ENCODE peak calls at places on chromosomes 7 and 10, in seven cellular contexts. One of them, this sample, is unnamed.
A peak's percentile ranks its signal among the peaks of the same experiment; 100 is the strongest.

GRCh38 chr7:142913051-142913450 is 20.5 kb downstream of the TRPV5 start:
- DNase-seq in GM12878: no peak
- DNase-seq in SK-N-SH: no peak
- DNase-seq in K562: no peak
- DNase-seq in HepG2: no peak
- DNase-seq in GM12892: no peak
- DNase-seq in H1: no peak
- DNase-seq in this sample: no peak

GRCh38 chr7:82740246-82740848 is 296.8 kb upstream of the CACNA2D1 start:
- DNase-seq in SK-N-SH: peak; percentile 48
- DNase-seq in HepG2: peak; percentile 28
- DNase-seq in GM12878: no peak
- DNase-seq in H1: peak; percentile 64
- DNase-seq in K562: peak; percentile 25
- DNase-seq in GM12892: no peak
- DNase-seq in this sample: no peak

GRCh38 chr10:8712653-8713052 is 658.2 kb downstream of the GATA3 start:
- DNase-seq in GM12892: no peak
- DNase-seq in GM12878: no peak
- DNase-seq in K562: no peak
- DNase-seq in HepG2: no peak
- DNase-seq in SK-N-SH: peak; percentile 27
- DNase-seq in H1: no peak
- DNase-seq in this sample: no peak

GRCh38 chr10:89926736-89927135 is 225.3 kb downstream of the KIF20B start:
- DNase-seq in SK-N-SH: no peak
- DNase-seq in GM12892: no peak
- DNase-seq in K562: no peak
- DNase-seq in GM12878: no peak
- DNase-seq in H1: no peak
- DNase-seq in HepG2: no peak
- DNase-seq in this sample: no peak

GRCh38 chr10:22542773-22543172 is 171.6 kb downstream of the PIP4K2A start:
- DNase-seq in GM12878: no peak
- DNase-seq in GM12892: no peak
- DNase-seq in HepG2: no peak
- DNase-seq in H1: no peak
- DNase-seq in SK-N-SH: peak; percentile 60
- DNase-seq in K562: no peak
- DNase-seq in this sample: no peak

GRCh38 chr7:94301024-94301588 is 93.6 kb upstream of the COL1A2 start:
- DNase-seq in SK-N-SH: peak; percentile 27
- DNase-seq in GM12878: no peak
- DNase-seq in GM12892: no peak
- DNase-seq in H1: peak; percentile 57
- DNase-seq in K562: peak; percentile 69
- DNase-seq in HepG2: peak; percentile 79
- DNase-seq in this sample: no peak

GRCh38 chr7:2224491-2224928 is 8.2 kb downstream of the MAD1L1 start:
- DNase-seq in HepG2: no peak
- DNase-seq in K562: no peak
- DNase-seq in SK-N-SH: no peak
- DNase-seq in H1: no peak
- DNase-seq in GM12892: no peak
- DNase-seq in GM12878: no peak
- DNase-seq in this sample: no peak

GRCh38 chr7:27165089-27165654 is at the start of gene HOXA9:
- DNase-seq in H1: no peak
- DNase-seq in GM12878: no peak
- DNase-seq in SK-N-SH: no peak
- DNase-seq in GM12892: no peak
- DNase-seq in HepG2: no peak
- DNase-seq in K562: no peak
- DNase-seq in this sample: no peak

GRCh38 chr10:43930243-43930642 is 281.6 kb upstream of the ZNF32 start:
- DNase-seq in GM12878: no peak
- DNase-seq in HepG2: no peak
- DNase-seq in H1: no peak
- DNase-seq in GM12892: no peak
- DNase-seq in K562: no peak
- DNase-seq in SK-N-SH: no peak
- DNase-seq in this sample: no peak

GRCh38 chr10:122373713-122374112 is 795 bp upstream of the PLEKHA1 start:
- DNase-seq in GM12892: no peak
- DNase-seq in GM12878: no peak
- DNase-seq in H1: no peak
- DNase-seq in SK-N-SH: peak; percentile 35
- DNase-seq in HepG2: peak; percentile 50
- DNase-seq in K562: no peak
- DNase-seq in this sample: no peak

GRCh38 chr10:19498348-19499290 is 317.6 kb upstream of the PLXDC2 start:
- DNase-seq in GM12892: no peak
- DNase-seq in H1: no peak
- DNase-seq in GM12878: no peak
- DNase-seq in K562: no peak
- DNase-seq in SK-N-SH: no peak
- DNase-seq in HepG2: no peak
- DNase-seq in this sample: no peak

GRCh38 chr7:43905954-43906326 is 456 bp downstream of the URGCP start:
- DNase-seq in GM12878: no peak
- DNase-seq in K562: peak; percentile 45
- DNase-seq in GM12892: peak; percentile 57
- DNase-seq in H1: peak; percentile 59
- DNase-seq in HepG2: peak; percentile 14
- DNase-seq in SK-N-SH: peak; percentile 89
- DNase-seq in this sample: peak; percentile 47

GRCh38 chr7:102890292-102890970 is 22.4 kb upstream of the LRRC17 start:
- DNase-seq in SK-N-SH: no peak
- DNase-seq in H1: no peak
- DNase-seq in K562: peak; percentile 63
- DNase-seq in HepG2: no peak
- DNase-seq in GM12892: no peak
- DNase-seq in GM12878: no peak
- DNase-seq in this sample: no peak

DNA sequence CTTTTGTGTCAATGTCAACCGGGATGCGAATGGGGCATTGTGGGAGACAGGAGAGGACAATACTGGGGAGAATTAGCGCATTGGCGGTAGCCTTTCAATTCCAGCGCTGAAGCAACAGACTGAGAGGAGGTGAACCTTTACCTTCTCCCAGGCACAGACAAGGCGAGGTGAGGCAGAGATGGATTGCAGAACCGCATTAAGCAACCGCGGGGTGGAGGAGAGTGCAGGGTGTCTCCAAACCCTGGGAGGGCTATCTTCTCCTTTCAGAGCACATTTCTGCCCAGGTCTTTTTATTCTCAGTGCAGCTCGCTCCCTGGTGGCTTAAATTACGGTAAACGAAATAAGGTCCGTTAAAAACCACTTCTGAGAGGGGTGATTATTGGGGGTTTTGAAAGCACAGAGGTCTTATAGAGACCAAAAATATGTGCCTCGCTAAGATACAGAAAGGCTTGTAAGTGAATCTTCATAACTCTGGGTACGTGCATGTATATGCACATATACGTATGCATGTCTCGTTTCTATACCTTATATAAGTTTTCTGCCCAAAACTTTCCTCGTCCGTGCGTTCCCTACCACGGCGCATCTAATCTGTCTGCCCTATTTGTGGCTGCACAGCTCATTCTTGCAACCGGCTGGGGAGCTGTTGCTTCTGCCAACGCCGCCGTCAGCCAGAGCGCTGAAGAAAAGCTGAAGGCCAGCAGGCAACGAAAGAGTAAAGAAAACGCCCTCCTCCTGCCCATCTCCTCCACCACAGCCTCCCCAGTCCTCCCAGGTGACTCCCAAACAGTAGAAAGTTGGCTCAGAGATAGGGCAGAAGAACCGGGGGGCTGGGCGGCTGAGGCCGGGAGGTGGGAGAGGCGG is 915 bp upstream of the ZNF804B start:
- DNase-seq in HepG2: no peak
- DNase-seq in GM12892: no peak
- DNase-seq in GM12878: no peak
- DNase-seq in H1: peak; percentile 50
- DNase-seq in SK-N-SH: peak; percentile 61
- DNase-seq in K562: peak; percentile 44
- DNase-seq in this sample: no peak
- TF ChIP-seq TAF1 in HepG2: no peak
- TF ChIP-seq TAF1 in GM12892: no peak
- TF ChIP-seq TAF1 in GM12878: no peak
- TF ChIP-seq TAF1 in H1: no peak
- TF ChIP-seq TAF1 in SK-N-SH: no peak
- TF ChIP-seq TAF1 in K562: no peak
- TF ChIP-seq TAF1 in this sample: no peak

GRCh38 chr10:50590935-50591334 is 32.8 kb downstream of the SGMS1 start:
- DNase-seq in GM12878: no peak
- DNase-seq in SK-N-SH: no peak
- DNase-seq in HepG2: no peak
- DNase-seq in GM12892: no peak
- DNase-seq in H1: no peak
- DNase-seq in K562: no peak
- DNase-seq in this sample: no peak

GRCh38 chr10:50593523-50593922 is 30.2 kb downstream of the SGMS1 start:
- DNase-seq in GM12878: no peak
- DNase-seq in H1: no peak
- DNase-seq in SK-N-SH: no peak
- DNase-seq in GM12892: no peak
- DNase-seq in K562: no peak
- DNase-seq in HepG2: no peak
- DNase-seq in this sample: no peak

GRCh38 chr10:50594012-50594411 is 29.7 kb downstream of the SGMS1 start:
- DNase-seq in GM12892: no peak
- DNase-seq in H1: no peak
- DNase-seq in HepG2: no peak
- DNase-seq in SK-N-SH: peak; percentile 47
- DNase-seq in K562: no peak
- DNase-seq in GM12878: no peak
- DNase-seq in this sample: no peak

GRCh38 chr10:50595785-50596184 is 28.0 kb downstream of the SGMS1 start:
- DNase-seq in H1: no peak
- DNase-seq in K562: no peak
- DNase-seq in GM12892: no peak
- DNase-seq in HepG2: no peak
- DNase-seq in SK-N-SH: no peak
- DNase-seq in GM12878: no peak
- DNase-seq in this sample: no peak

GRCh38 chr10:50592961-50593418 is 30.8 kb downstream of the SGMS1 start:
- DNase-seq in GM12892: no peak
- DNase-seq in GM12878: no peak
- DNase-seq in SK-N-SH: no peak
- DNase-seq in HepG2: no peak
- DNase-seq in K562: peak; percentile 89
- DNase-seq in H1: no peak
- DNase-seq in this sample: no peak
- TF ChIP-seq TAF1 in GM12892: no peak
- TF ChIP-seq TAF1 in GM12878: no peak
- TF ChIP-seq TAF1 in SK-N-SH: no peak
- TF ChIP-seq TAF1 in HepG2: no peak
- TF ChIP-seq TAF1 in K562: peak; percentile 26
- TF ChIP-seq TAF1 in H1: no peak
- TF ChIP-seq TAF1 in this sample: no peak

GRCh38 chr7:802500-803242 is 29.6 kb upstream of the SUN1 start:
- DNase-seq in GM12892: no peak
- DNase-seq in HepG2: no peak
- DNase-seq in GM12878: no peak
- DNase-seq in H1: no peak
- DNase-seq in K562: no peak
- DNase-seq in SK-N-SH: no peak
- DNase-seq in this sample: no peak

GRCh38 chr7:798921-799470 is 33.3 kb upstream of the SUN1 start:
- DNase-seq in H1: no peak
- DNase-seq in HepG2: no peak
- DNase-seq in GM12878: no peak
- DNase-seq in GM12892: no peak
- DNase-seq in SK-N-SH: no peak
- DNase-seq in K562: no peak
- DNase-seq in this sample: no peak

GRCh38 chr7:801940-802364 is 30.3 kb upstream of the SUN1 start:
- DNase-seq in HepG2: no peak
- DNase-seq in K562: no peak
- DNase-seq in GM12892: no peak
- DNase-seq in SK-N-SH: peak; percentile 72
- DNase-seq in GM12878: no peak
- DNase-seq in H1: no peak
- DNase-seq in this sample: no peak

GRCh38 chr7:805261-805660 is 27.0 kb upstream of the SUN1 start:
- DNase-seq in HepG2: no peak
- DNase-seq in SK-N-SH: no peak
- DNase-seq in GM12878: no peak
- DNase-seq in GM12892: no peak
- DNase-seq in H1: no peak
- DNase-seq in K562: no peak
- DNase-seq in this sample: no peak

DNA sequence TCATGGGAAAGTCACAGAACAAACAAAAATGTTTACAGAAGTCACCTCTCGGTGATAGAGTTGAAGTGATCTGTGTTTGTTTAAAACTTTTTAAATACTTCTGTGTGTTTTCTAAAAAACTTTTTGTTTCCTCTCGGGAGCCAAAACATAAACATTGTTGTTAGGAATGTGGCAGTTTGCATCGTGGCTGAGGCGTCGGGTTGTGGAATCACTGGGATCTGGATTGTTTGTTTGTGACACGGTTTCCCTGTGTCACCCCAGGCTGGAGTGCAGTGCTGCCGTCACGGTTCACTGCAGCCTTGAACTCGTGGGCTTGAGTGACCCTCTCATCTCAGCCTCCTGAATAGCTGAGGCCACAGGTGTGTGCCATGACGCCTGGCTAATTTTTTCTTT is 29.0 kb upstream of the SUN1 start:
- DNase-seq in SK-N-SH: no peak
- DNase-seq in HepG2: no peak
- DNase-seq in K562: no peak
- DNase-seq in GM12878: no peak
- DNase-seq in GM12892: no peak
- DNase-seq in H1: no peak
- DNase-seq in this sample: no peak
- TF ChIP-seq TAF1 in SK-N-SH: no peak
- TF ChIP-seq TAF1 in HepG2: no peak
- TF ChIP-seq TAF1 in K562: no peak
- TF ChIP-seq TAF1 in GM12878: no peak
- TF ChIP-seq TAF1 in GM12892: no peak
- TF ChIP-seq TAF1 in H1: no peak
- TF ChIP-seq TAF1 in this sample: no peak

DNA sequence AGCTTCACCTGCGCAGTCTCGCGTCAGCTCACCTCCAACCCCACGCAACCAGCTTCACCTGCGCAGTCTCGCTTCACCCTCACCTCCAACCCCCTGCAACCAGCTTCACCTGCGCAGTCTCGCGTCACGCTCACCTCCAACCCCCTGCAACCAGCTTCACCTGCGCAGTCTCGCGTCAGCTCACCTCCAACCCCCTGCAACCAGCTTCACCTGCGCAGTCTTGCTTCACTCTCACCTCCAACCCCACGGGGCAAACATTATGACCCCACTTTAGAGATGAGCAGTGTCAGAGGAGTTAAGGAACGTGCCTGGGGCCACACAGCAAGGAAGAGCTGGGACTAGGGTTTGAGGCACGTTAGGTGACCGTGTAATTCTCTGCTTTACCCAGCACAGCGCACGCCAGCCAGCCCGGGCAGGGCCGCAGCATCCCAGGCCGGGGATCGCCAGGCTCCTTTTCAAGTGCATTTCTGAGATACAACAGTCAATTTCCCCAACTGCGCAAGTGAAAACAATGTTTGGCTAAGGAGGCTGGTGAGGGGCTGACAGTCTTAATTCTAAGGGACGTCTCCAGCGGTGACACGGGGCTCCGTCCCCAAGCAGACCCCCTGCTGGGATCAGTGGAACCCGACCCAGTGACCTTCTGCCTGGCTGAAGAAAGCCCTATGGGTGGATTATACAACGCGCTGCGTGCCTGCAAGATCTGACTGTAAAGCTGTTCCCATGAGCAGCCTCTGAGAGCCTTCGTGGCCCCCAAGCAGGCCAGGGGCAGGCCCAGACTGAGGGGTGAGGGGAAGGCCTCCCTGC is 22.7 kb upstream of the PDGFA start:
- DNase-seq in HepG2: no peak
- DNase-seq in GM12892: no peak
- DNase-seq in H1: no peak
- DNase-seq in GM12878: no peak
- DNase-seq in K562: no peak
- DNase-seq in SK-N-SH: no peak
- DNase-seq in this sample: no peak
- TF ChIP-seq TAF1 in HepG2: no peak
- TF ChIP-seq TAF1 in GM12892: no peak
- TF ChIP-seq TAF1 in H1: no peak
- TF ChIP-seq TAF1 in GM12878: no peak
- TF ChIP-seq TAF1 in K562: no peak
- TF ChIP-seq TAF1 in SK-N-SH: no peak
- TF ChIP-seq TAF1 in this sample: no peak

This sample was measured in GM12891.